ENCODE peak calls at places on chromosome 4, in nine cellular contexts. One of them, this sample, is unnamed.

GRCh38 chr4:98722000-98722399 is 63.6 kb upstream of the TSPAN5 start:
- DNase-seq in body of pancreas: no peak
- DNase-seq in WERI-Rb-1: no peak
- DNase-seq in A549: no peak
- DNase-seq in lower leg skin: no peak
- DNase-seq in NB4: no peak
- DNase-seq in IMR-90: no peak
- DNase-seq in foreskin fibroblast: no peak
- DNase-seq in stomach: no peak
- DNase-seq in this sample: no peak

GRCh38 chr4:77022581-77023133 is 53.1 kb downstream of the CCNI start:
- DNase-seq in lower leg skin: no peak
- DNase-seq in IMR-90: peak
- DNase-seq in NB4: no peak
- DNase-seq in foreskin fibroblast: peak
- DNase-seq in body of pancreas: no peak
- DNase-seq in stomach: no peak
- DNase-seq in WERI-Rb-1: peak
- DNase-seq in A549: no peak
- DNase-seq in this sample: peak

GRCh38 chr4:94491322-94491721 is 39.6 kb downstream of the PDLIM5 start:
- DNase-seq in lower leg skin: no peak
- DNase-seq in stomach: no peak
- DNase-seq in IMR-90: peak
- DNase-seq in body of pancreas: no peak
- DNase-seq in A549: no peak
- DNase-seq in foreskin fibroblast: no peak
- DNase-seq in NB4: no peak
- DNase-seq in WERI-Rb-1: no peak
- DNase-seq in this sample: peak

GRCh38 chr4:138034871-138035270 is 207.3 kb downstream of the SLC7A11 start:
- DNase-seq in IMR-90: peak
- DNase-seq in body of pancreas: no peak
- DNase-seq in foreskin fibroblast: peak
- DNase-seq in lower leg skin: no peak
- DNase-seq in stomach: no peak
- DNase-seq in A549: peak
- DNase-seq in WERI-Rb-1: no peak
- DNase-seq in NB4: peak
- DNase-seq in this sample: peak

GRCh38 chr4:76213415-76214268 is at the start of gene SCARB2:
- DNase-seq in WERI-Rb-1: peak
- DNase-seq in stomach: peak
- DNase-seq in A549: peak
- DNase-seq in body of pancreas: peak
- DNase-seq in lower leg skin: peak
- DNase-seq in IMR-90: peak
- DNase-seq in NB4: peak
- DNase-seq in foreskin fibroblast: peak
- DNase-seq in this sample: peak

GRCh38 chr4:147760695-147761094 is 28.8 kb downstream of the ARHGAP10 start:
- DNase-seq in body of pancreas: peak
- DNase-seq in lower leg skin: no peak
- DNase-seq in IMR-90: no peak
- DNase-seq in foreskin fibroblast: no peak
- DNase-seq in WERI-Rb-1: no peak
- DNase-seq in stomach: peak
- DNase-seq in NB4: no peak
- DNase-seq in A549: no peak
- DNase-seq in this sample: no peak

GRCh38 chr4:55255171-55255570 is 90.9 kb upstream of the SRD5A3 start:
- DNase-seq in WERI-Rb-1: no peak
- DNase-seq in foreskin fibroblast: peak
- DNase-seq in IMR-90: peak
- DNase-seq in A549: no peak
- DNase-seq in NB4: no peak
- DNase-seq in body of pancreas: no peak
- DNase-seq in stomach: no peak
- DNase-seq in lower leg skin: no peak
- DNase-seq in this sample: peak

GRCh38 chr4:47032405-47033106 is 1.2 kb downstream of the GABRB1 start:
- DNase-seq in WERI-Rb-1: peak
- DNase-seq in body of pancreas: peak
- DNase-seq in stomach: peak
- DNase-seq in A549: peak
- DNase-seq in IMR-90: peak
- DNase-seq in foreskin fibroblast: peak
- DNase-seq in lower leg skin: no peak
- DNase-seq in NB4: peak
- DNase-seq in this sample: peak

GRCh38 chr4:47933798-47934197 is 19.4 kb upstream of the NFXL1 start:
- DNase-seq in stomach: no peak
- DNase-seq in lower leg skin: no peak
- DNase-seq in A549: peak
- DNase-seq in NB4: peak
- DNase-seq in body of pancreas: no peak
- DNase-seq in WERI-Rb-1: no peak
- DNase-seq in IMR-90: peak
- DNase-seq in foreskin fibroblast: no peak
- DNase-seq in this sample: peak

GRCh38 chr4:68950033-68950432 is 1.6 kb downstream of the UGT2A3 start:
- DNase-seq in body of pancreas: no peak
- DNase-seq in NB4: no peak
- DNase-seq in IMR-90: no peak
- DNase-seq in foreskin fibroblast: no peak
- DNase-seq in stomach: no peak
- DNase-seq in A549: no peak
- DNase-seq in lower leg skin: no peak
- DNase-seq in WERI-Rb-1: no peak
- DNase-seq in this sample: no peak

GRCh38 chr4:68948985-68949384 is 2.6 kb downstream of the UGT2A3 start:
- DNase-seq in IMR-90: no peak
- DNase-seq in WERI-Rb-1: no peak
- DNase-seq in stomach: no peak
- DNase-seq in A549: no peak
- DNase-seq in foreskin fibroblast: no peak
- DNase-seq in lower leg skin: no peak
- DNase-seq in NB4: no peak
- DNase-seq in body of pancreas: no peak
- DNase-seq in this sample: no peak

GRCh38 chr4:68951806-68952585 is 392 bp upstream of the UGT2A3 start:
- DNase-seq in NB4: no peak
- DNase-seq in IMR-90: no peak
- DNase-seq in lower leg skin: no peak
- DNase-seq in stomach: no peak
- DNase-seq in foreskin fibroblast: no peak
- DNase-seq in WERI-Rb-1: no peak
- DNase-seq in body of pancreas: no peak
- DNase-seq in A549: no peak
- DNase-seq in this sample: no peak

GRCh38 chr4:68953056-68953455 is 1.5 kb upstream of the UGT2A3 start:
- DNase-seq in stomach: no peak
- DNase-seq in A549: no peak
- DNase-seq in WERI-Rb-1: no peak
- DNase-seq in body of pancreas: no peak
- DNase-seq in NB4: no peak
- DNase-seq in IMR-90: no peak
- DNase-seq in foreskin fibroblast: no peak
- DNase-seq in lower leg skin: no peak
- DNase-seq in this sample: no peak

GRCh38 chr4:68951078-68951805 is at the start of gene UGT2A3:
- DNase-seq in foreskin fibroblast: no peak
- DNase-seq in IMR-90: no peak
- DNase-seq in body of pancreas: peak
- DNase-seq in lower leg skin: no peak
- DNase-seq in A549: peak
- DNase-seq in NB4: no peak
- DNase-seq in WERI-Rb-1: no peak
- DNase-seq in stomach: no peak
- DNase-seq in this sample: no peak
- TF ChIP-seq CTCF in foreskin fibroblast: no peak
- TF ChIP-seq CTCF in IMR-90: no peak
- TF ChIP-seq CTCF in body of pancreas: no peak
- TF ChIP-seq CTCF in lower leg skin: no peak
- TF ChIP-seq CTCF in A549: no peak
- TF ChIP-seq CTCF in NB4: no peak
- TF ChIP-seq CTCF in WERI-Rb-1: no peak
- TF ChIP-seq CTCF in stomach: no peak
- TF ChIP-seq CTCF in this sample: no peak

GRCh38 chr4:100117749-100118148 is 72.5 kb downstream of the DDIT4L start:
- DNase-seq in NB4: no peak
- DNase-seq in IMR-90: no peak
- DNase-seq in lower leg skin: no peak
- DNase-seq in stomach: no peak
- DNase-seq in foreskin fibroblast: no peak
- DNase-seq in body of pancreas: no peak
- DNase-seq in A549: no peak
- DNase-seq in WERI-Rb-1: no peak
- DNase-seq in this sample: no peak

GRCh38 chr4:100118213-100118612 is 72.1 kb downstream of the DDIT4L start:
- DNase-seq in stomach: no peak
- DNase-seq in A549: no peak
- DNase-seq in lower leg skin: no peak
- DNase-seq in NB4: no peak
- DNase-seq in foreskin fibroblast: peak
- DNase-seq in body of pancreas: no peak
- DNase-seq in IMR-90: peak
- DNase-seq in WERI-Rb-1: no peak
- DNase-seq in this sample: peak

GRCh38 chr4:100114909-100115308 is 75.4 kb downstream of the DDIT4L start:
- DNase-seq in NB4: no peak
- DNase-seq in stomach: no peak
- DNase-seq in foreskin fibroblast: no peak
- DNase-seq in WERI-Rb-1: no peak
- DNase-seq in A549: no peak
- DNase-seq in lower leg skin: no peak
- DNase-seq in body of pancreas: no peak
- DNase-seq in IMR-90: no peak
- DNase-seq in this sample: no peak

GRCh38 chr4:100109921-100110320 is 80.3 kb downstream of the DDIT4L start:
- DNase-seq in body of pancreas: no peak
- DNase-seq in lower leg skin: no peak
- DNase-seq in NB4: no peak
- DNase-seq in IMR-90: no peak
- DNase-seq in stomach: no peak
- DNase-seq in WERI-Rb-1: no peak
- DNase-seq in foreskin fibroblast: no peak
- DNase-seq in A549: no peak
- DNase-seq in this sample: no peak

DNA sequence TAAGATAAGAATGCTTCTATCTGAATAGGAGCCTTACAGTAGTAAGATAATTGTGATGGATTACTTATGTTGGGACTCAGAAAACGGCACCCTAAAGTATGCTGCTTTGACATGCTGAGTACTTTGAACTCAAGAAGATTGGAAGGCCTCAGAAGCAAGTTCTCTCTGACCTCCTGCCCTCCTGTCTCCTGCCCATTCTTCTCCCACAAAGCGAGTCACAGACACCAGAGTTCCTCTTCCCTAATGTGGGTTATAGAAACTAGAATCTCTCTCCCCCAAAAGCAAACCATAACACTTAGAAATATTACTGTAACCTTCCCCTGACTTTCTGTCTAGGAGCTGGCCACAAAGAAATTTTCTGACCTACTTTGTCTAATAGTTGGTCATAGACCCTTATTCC is 76.5 kb downstream of the DDIT4L start:
- DNase-seq in stomach: no peak
- DNase-seq in IMR-90: no peak
- DNase-seq in lower leg skin: no peak
- DNase-seq in WERI-Rb-1: no peak
- DNase-seq in A549: no peak
- DNase-seq in NB4: peak
- DNase-seq in body of pancreas: no peak
- DNase-seq in foreskin fibroblast: no peak
- DNase-seq in this sample: no peak
- H3K4me3 ChIP-seq in stomach: no peak
- H3K4me3 ChIP-seq in IMR-90: no peak
- H3K4me3 ChIP-seq in lower leg skin: no peak
- H3K4me3 ChIP-seq in WERI-Rb-1: no peak
- H3K4me3 ChIP-seq in A549: no peak
- H3K4me3 ChIP-seq in NB4: no peak
- H3K4me3 ChIP-seq in body of pancreas: no peak
- H3K4me3 ChIP-seq in foreskin fibroblast: no peak
- H3K4me3 ChIP-seq in this sample: no peak

DNA sequence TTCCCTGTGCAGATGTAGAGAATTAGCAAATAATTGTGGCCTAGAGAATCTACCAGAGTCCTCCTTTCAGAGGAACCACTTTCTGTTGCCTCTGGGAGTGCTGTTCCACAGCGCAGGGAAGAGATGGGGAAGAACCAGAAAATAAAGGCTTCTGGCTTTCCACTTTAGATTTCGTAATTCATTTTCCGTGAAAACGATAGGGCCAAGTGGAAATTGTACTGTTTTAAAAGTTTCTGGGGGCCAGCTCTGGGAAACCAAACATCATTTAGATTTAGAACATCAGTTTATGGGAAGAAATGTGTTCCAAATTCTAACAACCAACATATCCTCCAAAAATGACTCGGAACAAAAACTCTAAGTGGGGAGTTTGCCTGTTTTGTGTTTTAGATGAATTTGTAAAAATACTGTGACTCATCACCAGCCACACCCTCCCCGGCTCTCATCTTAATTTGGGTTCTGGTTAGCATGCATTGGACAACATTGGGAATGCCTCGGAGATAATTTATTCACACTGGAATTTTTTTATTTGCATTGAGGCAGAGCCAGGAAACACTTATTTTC is 65.2 kb upstream of the LNX1 start:
- DNase-seq in NB4: no peak
- DNase-seq in A549: no peak
- DNase-seq in WERI-Rb-1: no peak
- DNase-seq in stomach: no peak
- DNase-seq in foreskin fibroblast: peak
- DNase-seq in body of pancreas: no peak
- DNase-seq in lower leg skin: peak
- DNase-seq in IMR-90: peak
- DNase-seq in this sample: peak
- TF ChIP-seq CTCF in NB4: no peak
- TF ChIP-seq CTCF in A549: no peak
- TF ChIP-seq CTCF in WERI-Rb-1: no peak
- TF ChIP-seq CTCF in stomach: no peak
- TF ChIP-seq CTCF in foreskin fibroblast: peak
- TF ChIP-seq CTCF in body of pancreas: no peak
- TF ChIP-seq CTCF in lower leg skin: no peak
- TF ChIP-seq CTCF in IMR-90: peak
- TF ChIP-seq CTCF in this sample: peak

DNA sequence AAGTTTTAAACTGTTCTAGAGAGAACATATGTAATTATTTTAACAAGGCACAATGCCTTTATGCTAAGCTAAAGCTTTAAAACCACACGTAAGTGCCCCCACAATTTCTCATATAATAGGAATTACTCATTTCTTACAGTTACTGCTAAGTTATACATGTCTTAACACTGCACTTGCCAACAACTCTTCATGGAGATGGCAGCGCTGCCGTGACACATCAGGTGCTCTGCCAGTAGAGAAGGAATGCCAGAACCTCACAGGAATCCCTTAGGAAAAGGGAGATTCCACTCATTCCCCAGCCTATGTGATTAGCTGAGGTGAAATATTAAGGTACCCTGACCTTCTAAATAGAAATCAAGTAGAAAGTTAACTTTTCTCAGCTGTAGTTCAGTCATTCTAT is 24.0 kb downstream of the ACSL1 start:
- DNase-seq in lower leg skin: no peak
- DNase-seq in A549: no peak
- DNase-seq in body of pancreas: no peak
- DNase-seq in NB4: no peak
- DNase-seq in stomach: no peak
- DNase-seq in IMR-90: peak
- DNase-seq in foreskin fibroblast: no peak
- DNase-seq in WERI-Rb-1: no peak
- DNase-seq in this sample: peak
- H3K4me3 ChIP-seq in lower leg skin: no peak
- H3K4me3 ChIP-seq in A549: no peak
- H3K4me3 ChIP-seq in body of pancreas: no peak
- H3K4me3 ChIP-seq in NB4: no peak
- H3K4me3 ChIP-seq in stomach: no peak
- H3K4me3 ChIP-seq in IMR-90: no peak
- H3K4me3 ChIP-seq in foreskin fibroblast: peak
- H3K4me3 ChIP-seq in WERI-Rb-1: no peak
- H3K4me3 ChIP-seq in this sample: no peak